ENCODE peak calls at places on chromosomes 3 and 15, in nine cellular contexts. One of them, this sample, is unnamed.

GRCh38 chr3:102715030-102715697 is 280.3 kb downstream of the ZPLD1 start:
- DNase-seq in CD8-positive, alpha-beta memory T cell: no peak
- DNase-seq in Panc1: no peak
- DNase-seq in CD4-positive, alpha-beta memory T cell: no peak
- DNase-seq in upper lobe of right lung: no peak
- DNase-seq in WERI-Rb-1: no peak
- DNase-seq in psoas muscle: no peak
- DNase-seq in effector memory CD4-positive, alpha-beta T cell: no peak
- DNase-seq in H7: no peak
- DNase-seq in this sample: no peak

GRCh38 chr15:57550640-57551039 is 41.1 kb upstream of the MYZAP start:
- DNase-seq in upper lobe of right lung: peak; percentile 83
- DNase-seq in WERI-Rb-1: no peak
- DNase-seq in CD8-positive, alpha-beta memory T cell: no peak
- DNase-seq in effector memory CD4-positive, alpha-beta T cell: no peak
- DNase-seq in Panc1: no peak
- DNase-seq in CD4-positive, alpha-beta memory T cell: no peak
- DNase-seq in H7: no peak
- DNase-seq in psoas muscle: no peak
- DNase-seq in this sample: peak; percentile 98

GRCh38 chr3:31813197-31813596 is 167.9 kb downstream of the OSBPL10 start:
- DNase-seq in WERI-Rb-1: no peak
- DNase-seq in upper lobe of right lung: no peak
- DNase-seq in Panc1: no peak
- DNase-seq in effector memory CD4-positive, alpha-beta T cell: no peak
- DNase-seq in CD8-positive, alpha-beta memory T cell: no peak
- DNase-seq in psoas muscle: no peak
- DNase-seq in CD4-positive, alpha-beta memory T cell: no peak
- DNase-seq in H7: no peak
- DNase-seq in this sample: no peak

GRCh38 chr3:168847293-168847883 is 751.7 kb upstream of the GOLIM4 start:
- DNase-seq in H7: peak; percentile 11
- DNase-seq in WERI-Rb-1: peak; percentile 13
- DNase-seq in upper lobe of right lung: no peak
- DNase-seq in CD8-positive, alpha-beta memory T cell: no peak
- DNase-seq in Panc1: no peak
- DNase-seq in psoas muscle: no peak
- DNase-seq in effector memory CD4-positive, alpha-beta T cell: no peak
- DNase-seq in CD4-positive, alpha-beta memory T cell: no peak
- DNase-seq in this sample: peak; percentile 17

GRCh38 chr15:79002631-79003030 is 57.8 kb upstream of the CTSH start:
- DNase-seq in CD8-positive, alpha-beta memory T cell: no peak
- DNase-seq in WERI-Rb-1: no peak
- DNase-seq in psoas muscle: peak; percentile 28
- DNase-seq in Panc1: no peak
- DNase-seq in upper lobe of right lung: no peak
- DNase-seq in CD4-positive, alpha-beta memory T cell: no peak
- DNase-seq in effector memory CD4-positive, alpha-beta T cell: no peak
- DNase-seq in H7: no peak
- DNase-seq in this sample: no peak

GRCh38 chr3:119781330-119782198 is at the start of gene NR1I2:
- DNase-seq in WERI-Rb-1: no peak
- DNase-seq in H7: no peak
- DNase-seq in effector memory CD4-positive, alpha-beta T cell: no peak
- DNase-seq in Panc1: no peak
- DNase-seq in CD4-positive, alpha-beta memory T cell: no peak
- DNase-seq in psoas muscle: no peak
- DNase-seq in CD8-positive, alpha-beta memory T cell: no peak
- DNase-seq in upper lobe of right lung: no peak
- DNase-seq in this sample: no peak

GRCh38 chr15:31069360-31070000 is 32.0 kb downstream of the TRPM1 start:
- DNase-seq in H7: no peak
- DNase-seq in psoas muscle: no peak
- DNase-seq in upper lobe of right lung: no peak
- DNase-seq in effector memory CD4-positive, alpha-beta T cell: no peak
- DNase-seq in CD4-positive, alpha-beta memory T cell: no peak
- DNase-seq in Panc1: no peak
- DNase-seq in CD8-positive, alpha-beta memory T cell: no peak
- DNase-seq in WERI-Rb-1: no peak
- DNase-seq in this sample: no peak

GRCh38 chr3:32401541-32402052 is 9.9 kb downstream of the CMTM7 start:
- DNase-seq in psoas muscle: peak; percentile 88
- DNase-seq in Panc1: no peak
- DNase-seq in H7: peak; percentile 87
- DNase-seq in CD4-positive, alpha-beta memory T cell: peak; percentile 60
- DNase-seq in CD8-positive, alpha-beta memory T cell: peak; percentile 47
- DNase-seq in upper lobe of right lung: peak; percentile 87
- DNase-seq in effector memory CD4-positive, alpha-beta T cell: peak; percentile 38
- DNase-seq in WERI-Rb-1: peak; percentile 69
- DNase-seq in this sample: peak; percentile 95

GRCh38 chr15:85443593-85444328 is 63.4 kb downstream of the AKAP13 start:
- DNase-seq in CD4-positive, alpha-beta memory T cell: peak; percentile 42
- DNase-seq in effector memory CD4-positive, alpha-beta T cell: peak; percentile 4
- DNase-seq in upper lobe of right lung: no peak
- DNase-seq in WERI-Rb-1: no peak
- DNase-seq in H7: no peak
- DNase-seq in psoas muscle: no peak
- DNase-seq in Panc1: peak; percentile 50
- DNase-seq in CD8-positive, alpha-beta memory T cell: no peak
- DNase-seq in this sample: no peak

GRCh38 chr3:181318321-181318720 is 328.8 kb upstream of the DNAJC19 start:
- DNase-seq in H7: no peak
- DNase-seq in effector memory CD4-positive, alpha-beta T cell: no peak
- DNase-seq in Panc1: no peak
- DNase-seq in WERI-Rb-1: no peak
- DNase-seq in psoas muscle: no peak
- DNase-seq in CD4-positive, alpha-beta memory T cell: no peak
- DNase-seq in upper lobe of right lung: no peak
- DNase-seq in CD8-positive, alpha-beta memory T cell: no peak
- DNase-seq in this sample: no peak

GRCh38 chr15:60372223-60372622 is 25.6 kb downstream of the ANXA2 start:
- DNase-seq in CD8-positive, alpha-beta memory T cell: no peak
- DNase-seq in H7: no peak
- DNase-seq in psoas muscle: no peak
- DNase-seq in upper lobe of right lung: no peak
- DNase-seq in CD4-positive, alpha-beta memory T cell: no peak
- DNase-seq in Panc1: no peak
- DNase-seq in effector memory CD4-positive, alpha-beta T cell: no peak
- DNase-seq in WERI-Rb-1: no peak
- DNase-seq in this sample: no peak
- H3K36me3 ChIP-seq in CD8-positive, alpha-beta memory T cell: peaks cover 16% of the 10 kb centered on the region
- H3K36me3 ChIP-seq in H7: peaks cover 8% of the 10 kb centered on the region
- H3K36me3 ChIP-seq in psoas muscle: peaks cover 47% of the 10 kb centered on the region
- H3K36me3 ChIP-seq in upper lobe of right lung: peaks cover 72% of the 10 kb centered on the region
- H3K36me3 ChIP-seq in CD4-positive, alpha-beta memory T cell: peaks cover 36% of the 10 kb centered on the region
- H3K36me3 ChIP-seq in Panc1: peaks cover 13% of the 10 kb centered on the region
- H3K36me3 ChIP-seq in effector memory CD4-positive, alpha-beta T cell: peaks cover 30% of the 10 kb centered on the region
- H3K36me3 ChIP-seq in WERI-Rb-1: no peaks in the 10 kb centered on the region
- H3K36me3 ChIP-seq in this sample: peaks cover 7% of the 10 kb centered on the region

GRCh38 chr3:51977449-51978142 is 2.7 kb downstream of the ABHD14A start:
- DNase-seq in CD8-positive, alpha-beta memory T cell: peak; percentile 29
- DNase-seq in effector memory CD4-positive, alpha-beta T cell: no peak
- DNase-seq in WERI-Rb-1: no peak
- DNase-seq in CD4-positive, alpha-beta memory T cell: peak; percentile 47
- DNase-seq in upper lobe of right lung: no peak
- DNase-seq in H7: no peak
- DNase-seq in Panc1: no peak
- DNase-seq in psoas muscle: no peak
- DNase-seq in this sample: no peak

GRCh38 chr3:51974963-51975856 is at the start of gene ABHD14A:
- DNase-seq in CD4-positive, alpha-beta memory T cell: peak; percentile 75
- DNase-seq in Panc1: no peak
- DNase-seq in psoas muscle: peak; percentile 88
- DNase-seq in upper lobe of right lung: peak; percentile 90
- DNase-seq in CD8-positive, alpha-beta memory T cell: peak; percentile 67
- DNase-seq in H7: peak; percentile 97
- DNase-seq in effector memory CD4-positive, alpha-beta T cell: peak; percentile 77
- DNase-seq in WERI-Rb-1: peak; percentile 69
- DNase-seq in this sample: peak; percentile 68

GRCh38 chr3:51978143-51978502 is 3.3 kb downstream of the ABHD14A start:
- DNase-seq in H7: no peak
- DNase-seq in CD4-positive, alpha-beta memory T cell: no peak
- DNase-seq in CD8-positive, alpha-beta memory T cell: no peak
- DNase-seq in upper lobe of right lung: no peak
- DNase-seq in psoas muscle: no peak
- DNase-seq in WERI-Rb-1: no peak
- DNase-seq in Panc1: no peak
- DNase-seq in effector memory CD4-positive, alpha-beta T cell: no peak
- DNase-seq in this sample: no peak

GRCh38 chr3:51974277-51974962 is 444 bp upstream of the ABHD14A start:
- DNase-seq in CD8-positive, alpha-beta memory T cell: no peak
- DNase-seq in effector memory CD4-positive, alpha-beta T cell: no peak
- DNase-seq in upper lobe of right lung: peak; percentile 74
- DNase-seq in WERI-Rb-1: no peak
- DNase-seq in H7: peak; percentile 75
- DNase-seq in psoas muscle: peak; percentile 70
- DNase-seq in Panc1: no peak
- DNase-seq in CD4-positive, alpha-beta memory T cell: no peak
- DNase-seq in this sample: no peak

DNA sequence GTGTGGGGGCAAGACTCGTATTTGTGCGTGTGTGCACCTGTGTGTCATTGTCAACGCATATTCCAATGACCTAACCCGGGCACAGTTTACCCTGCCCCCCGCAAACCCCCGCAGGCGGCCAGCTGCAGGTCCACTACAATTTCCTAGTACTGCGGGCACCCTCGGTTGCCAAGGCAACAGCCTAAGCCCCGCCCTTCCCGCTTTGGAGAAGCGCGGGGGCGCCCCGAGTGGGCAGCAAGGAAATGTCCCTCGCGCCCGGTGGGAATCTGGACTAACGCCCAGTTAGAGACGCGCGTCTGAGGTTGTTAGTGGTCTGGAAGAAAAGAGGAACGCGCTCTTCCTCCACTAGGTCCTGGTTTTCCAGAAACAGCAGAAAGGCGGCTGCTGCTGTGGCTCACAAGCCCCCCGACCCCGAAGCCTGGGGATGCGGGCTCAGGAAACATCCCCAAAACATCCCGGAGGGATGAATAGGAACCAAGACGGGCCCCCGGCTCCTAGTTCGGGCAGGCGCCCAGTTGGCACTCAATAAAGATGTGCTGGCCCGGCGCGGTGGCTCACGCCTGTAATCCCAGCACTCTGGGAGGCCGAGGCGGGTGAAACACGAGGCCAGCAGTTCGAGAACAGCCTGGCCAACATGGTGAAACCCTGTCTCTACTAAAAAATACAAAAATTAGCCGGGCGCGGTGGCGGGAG is 1.1 kb downstream of the ABHD14A start:
- DNase-seq in WERI-Rb-1: peak; percentile 87
- DNase-seq in upper lobe of right lung: peak; percentile 88
- DNase-seq in CD4-positive, alpha-beta memory T cell: no peak
- DNase-seq in CD8-positive, alpha-beta memory T cell: no peak
- DNase-seq in H7: peak; percentile 85
- DNase-seq in effector memory CD4-positive, alpha-beta T cell: no peak
- DNase-seq in psoas muscle: peak; percentile 86
- DNase-seq in Panc1: no peak
- DNase-seq in this sample: peak; percentile 73
- H3K4me3 ChIP-seq in WERI-Rb-1: peak overlapping the region; percentile 78
- H3K4me3 ChIP-seq in upper lobe of right lung: peak overlapping the region; percentile 72
- H3K4me3 ChIP-seq in CD4-positive, alpha-beta memory T cell: peak overlapping the region; percentile 95
- H3K4me3 ChIP-seq in CD8-positive, alpha-beta memory T cell: peak overlapping the region; percentile 97
- H3K4me3 ChIP-seq in H7: no peak overlapping the region
- H3K4me3 ChIP-seq in effector memory CD4-positive, alpha-beta T cell: peak overlapping the region; percentile 94
- H3K4me3 ChIP-seq in psoas muscle: peak overlapping the region; percentile 75
- H3K4me3 ChIP-seq in Panc1: peak overlapping the region; percentile 76
- H3K4me3 ChIP-seq in this sample: no peak overlapping the region

GRCh38 chr3:12906141-12906915 is 65.0 kb upstream of the RPL32 start:
- DNase-seq in effector memory CD4-positive, alpha-beta T cell: no peak
- DNase-seq in Panc1: no peak
- DNase-seq in CD4-positive, alpha-beta memory T cell: no peak
- DNase-seq in psoas muscle: no peak
- DNase-seq in upper lobe of right lung: no peak
- DNase-seq in H7: no peak
- DNase-seq in CD8-positive, alpha-beta memory T cell: no peak
- DNase-seq in WERI-Rb-1: no peak
- DNase-seq in this sample: no peak
- H3K36me3 ChIP-seq in effector memory CD4-positive, alpha-beta T cell: peaks cover 99% of the 10 kb centered on the region
- H3K36me3 ChIP-seq in Panc1: no peaks in the 10 kb centered on the region
- H3K36me3 ChIP-seq in CD4-positive, alpha-beta memory T cell: peaks cover 83% of the 10 kb centered on the region
- H3K36me3 ChIP-seq in psoas muscle: peaks cover 84% of the 10 kb centered on the region
- H3K36me3 ChIP-seq in upper lobe of right lung: peaks cover 73% of the 10 kb centered on the region
- H3K36me3 ChIP-seq in H7: peaks cover 4% of the 10 kb centered on the region
- H3K36me3 ChIP-seq in CD8-positive, alpha-beta memory T cell: peaks cover 43% of the 10 kb centered on the region
- H3K36me3 ChIP-seq in WERI-Rb-1: peaks cover 97% of the 10 kb centered on the region
- H3K36me3 ChIP-seq in this sample: peaks cover 38% of the 10 kb centered on the region

GRCh38 chr15:101053261-101053660 is 134.1 kb downstream of the LRRK1 start:
- DNase-seq in CD4-positive, alpha-beta memory T cell: no peak
- DNase-seq in effector memory CD4-positive, alpha-beta T cell: no peak
- DNase-seq in H7: peak; percentile 55
- DNase-seq in CD8-positive, alpha-beta memory T cell: no peak
- DNase-seq in upper lobe of right lung: peak; percentile 60
- DNase-seq in Panc1: no peak
- DNase-seq in psoas muscle: no peak
- DNase-seq in WERI-Rb-1: no peak
- DNase-seq in this sample: no peak
- H3K4me3 ChIP-seq in CD4-positive, alpha-beta memory T cell: no peak overlapping the region
- H3K4me3 ChIP-seq in effector memory CD4-positive, alpha-beta T cell: no peak overlapping the region
- H3K4me3 ChIP-seq in H7: no peak overlapping the region
- H3K4me3 ChIP-seq in CD8-positive, alpha-beta memory T cell: no peak overlapping the region
- H3K4me3 ChIP-seq in upper lobe of right lung: no peak overlapping the region
- H3K4me3 ChIP-seq in Panc1: no peak overlapping the region
- H3K4me3 ChIP-seq in psoas muscle: no peak overlapping the region
- H3K4me3 ChIP-seq in WERI-Rb-1: no peak overlapping the region
- H3K4me3 ChIP-seq in this sample: no peak overlapping the region

GRCh38 chr15:40731034-40731433 is 24.0 kb downstream of the RMDN3 start:
- DNase-seq in Panc1: no peak
- DNase-seq in CD8-positive, alpha-beta memory T cell: no peak
- DNase-seq in psoas muscle: no peak
- DNase-seq in H7: no peak
- DNase-seq in effector memory CD4-positive, alpha-beta T cell: no peak
- DNase-seq in CD4-positive, alpha-beta memory T cell: no peak
- DNase-seq in WERI-Rb-1: no peak
- DNase-seq in upper lobe of right lung: no peak
- DNase-seq in this sample: no peak
- H3K36me3 ChIP-seq in Panc1: peaks cover 5% of the 10 kb centered on the region
- H3K36me3 ChIP-seq in CD8-positive, alpha-beta memory T cell: peaks cover 8% of the 10 kb centered on the region
- H3K36me3 ChIP-seq in psoas muscle: peaks cover 32% of the 10 kb centered on the region
- H3K36me3 ChIP-seq in H7: peaks cover 12% of the 10 kb centered on the region
- H3K36me3 ChIP-seq in effector memory CD4-positive, alpha-beta T cell: peaks cover 13% of the 10 kb centered on the region
- H3K36me3 ChIP-seq in CD4-positive, alpha-beta memory T cell: peaks cover 8% of the 10 kb centered on the region
- H3K36me3 ChIP-seq in WERI-Rb-1: peaks cover 63% of the 10 kb centered on the region
- H3K36me3 ChIP-seq in upper lobe of right lung: peaks cover 28% of the 10 kb centered on the region
- H3K36me3 ChIP-seq in this sample: peaks cover 1% of the 10 kb centered on the region

GRCh38 chr15:92361321-92362090 is 32.2 kb upstream of the ST8SIA2 start:
- DNase-seq in WERI-Rb-1: no peak
- DNase-seq in H7: no peak
- DNase-seq in upper lobe of right lung: no peak
- DNase-seq in CD8-positive, alpha-beta memory T cell: no peak
- DNase-seq in CD4-positive, alpha-beta memory T cell: no peak
- DNase-seq in psoas muscle: no peak
- DNase-seq in effector memory CD4-positive, alpha-beta T cell: no peak
- DNase-seq in Panc1: no peak
- DNase-seq in this sample: no peak
- H3K4me3 ChIP-seq in WERI-Rb-1: no peak overlapping the region
- H3K4me3 ChIP-seq in H7: no peak overlapping the region
- H3K4me3 ChIP-seq in upper lobe of right lung: no peak overlapping the region
- H3K4me3 ChIP-seq in CD8-positive, alpha-beta memory T cell: no peak overlapping the region
- H3K4me3 ChIP-seq in CD4-positive, alpha-beta memory T cell: no peak overlapping the region
- H3K4me3 ChIP-seq in psoas muscle: no peak overlapping the region
- H3K4me3 ChIP-seq in effector memory CD4-positive, alpha-beta T cell: no peak overlapping the region
- H3K4me3 ChIP-seq in Panc1: no peak overlapping the region
- H3K4me3 ChIP-seq in this sample: no peak overlapping the region